ENCODE peak calls at places on chromosomes 4 and X, in ten cellular contexts. One of them, this sample, is unnamed.

GRCh38 chr4:144701683-144702233 is 55.8 kb downstream of the HHIP start:
- DNase-seq in SK-N-SH: no peak
- DNase-seq in stomach: no peak
- DNase-seq in sigmoid colon: no peak
- DNase-seq in transverse colon: no peak
- DNase-seq in ovary: no peak
- DNase-seq in A549: no peak
- DNase-seq in H1: no peak
- DNase-seq in suprapubic skin: no peak
- DNase-seq in tibial nerve: no peak
- DNase-seq in this sample: no peak

GRCh38 chr4:184506527-184507121 is 32.3 kb upstream of the IRF2 start:
- DNase-seq in ovary: no peak
- DNase-seq in H1: no peak
- DNase-seq in SK-N-SH: peak; percentile 47
- DNase-seq in suprapubic skin: no peak
- DNase-seq in tibial nerve: no peak
- DNase-seq in sigmoid colon: no peak
- DNase-seq in A549: peak; percentile 14
- DNase-seq in transverse colon: peak; percentile 38
- DNase-seq in stomach: no peak
- DNase-seq in this sample: no peak

GRCh38 chr4:4872148-4872903 is 12.9 kb downstream of the MSX1 start:
- DNase-seq in H1: peak; percentile 78
- DNase-seq in suprapubic skin: no peak
- DNase-seq in stomach: no peak
- DNase-seq in transverse colon: no peak
- DNase-seq in A549: no peak
- DNase-seq in SK-N-SH: no peak
- DNase-seq in sigmoid colon: no peak
- DNase-seq in ovary: no peak
- DNase-seq in tibial nerve: no peak
- DNase-seq in this sample: no peak

GRCh38 chr4:173505924-173506779 is 23.9 kb downstream of the HAND2 start:
- DNase-seq in H1: peak; percentile 85
- DNase-seq in tibial nerve: no peak
- DNase-seq in stomach: peak; percentile 59
- DNase-seq in sigmoid colon: peak; percentile 90
- DNase-seq in SK-N-SH: peak; percentile 77
- DNase-seq in A549: peak; percentile 45
- DNase-seq in transverse colon: peak; percentile 63
- DNase-seq in suprapubic skin: peak; percentile 81
- DNase-seq in ovary: peak; percentile 55
- DNase-seq in this sample: no peak

GRCh38 chr4:40185830-40186664 is 10.8 kb upstream of the RHOH start:
- DNase-seq in SK-N-SH: no peak
- DNase-seq in ovary: no peak
- DNase-seq in stomach: no peak
- DNase-seq in H1: peak; percentile 43
- DNase-seq in A549: no peak
- DNase-seq in sigmoid colon: no peak
- DNase-seq in tibial nerve: no peak
- DNase-seq in suprapubic skin: no peak
- DNase-seq in transverse colon: no peak
- DNase-seq in this sample: no peak

GRCh38 chrX:152637649-152638442 is at the start of gene GABRQ:
- DNase-seq in stomach: peak; percentile 29
- DNase-seq in transverse colon: peak; percentile 12
- DNase-seq in SK-N-SH: peak; percentile 88
- DNase-seq in H1: peak; percentile 82
- DNase-seq in sigmoid colon: no peak
- DNase-seq in suprapubic skin: no peak
- DNase-seq in ovary: no peak
- DNase-seq in A549: peak; percentile 46
- DNase-seq in tibial nerve: no peak
- DNase-seq in this sample: no peak

GRCh38 chrX:96683997-96684338 is 674 bp upstream of the DIAPH2 start:
- DNase-seq in ovary: no peak
- DNase-seq in SK-N-SH: no peak
- DNase-seq in sigmoid colon: no peak
- DNase-seq in tibial nerve: no peak
- DNase-seq in suprapubic skin: no peak
- DNase-seq in A549: no peak
- DNase-seq in H1: no peak
- DNase-seq in stomach: no peak
- DNase-seq in transverse colon: no peak
- DNase-seq in this sample: no peak

GRCh38 chrX:39855748-39856129 is 242.0 kb downstream of the BCOR start:
- DNase-seq in ovary: no peak
- DNase-seq in SK-N-SH: no peak
- DNase-seq in sigmoid colon: no peak
- DNase-seq in transverse colon: peak; percentile 62
- DNase-seq in tibial nerve: no peak
- DNase-seq in H1: no peak
- DNase-seq in stomach: peak; percentile 54
- DNase-seq in suprapubic skin: no peak
- DNase-seq in A549: peak; percentile 12
- DNase-seq in this sample: no peak

GRCh38 chrX:153802513-153803045 is 8.1 kb downstream of the SSR4 start:
- DNase-seq in suprapubic skin: no peak
- DNase-seq in H1: no peak
- DNase-seq in SK-N-SH: no peak
- DNase-seq in A549: no peak
- DNase-seq in ovary: no peak
- DNase-seq in stomach: no peak
- DNase-seq in transverse colon: no peak
- DNase-seq in tibial nerve: no peak
- DNase-seq in sigmoid colon: no peak
- DNase-seq in this sample: no peak

GRCh38 chr4:57575465-57575864 is 465.3 kb upstream of the IGFBP7 start:
- DNase-seq in A549: no peak
- DNase-seq in stomach: no peak
- DNase-seq in sigmoid colon: no peak
- DNase-seq in SK-N-SH: no peak
- DNase-seq in ovary: no peak
- DNase-seq in suprapubic skin: no peak
- DNase-seq in transverse colon: no peak
- DNase-seq in H1: no peak
- DNase-seq in tibial nerve: no peak
- DNase-seq in this sample: no peak

GRCh38 chrX:135170877-135171519 is at the start of gene CT55:
- DNase-seq in A549: no peak
- DNase-seq in SK-N-SH: peak; percentile 31
- DNase-seq in transverse colon: no peak
- DNase-seq in stomach: no peak
- DNase-seq in H1: no peak
- DNase-seq in suprapubic skin: no peak
- DNase-seq in ovary: no peak
- DNase-seq in tibial nerve: no peak
- DNase-seq in sigmoid colon: no peak
- DNase-seq in this sample: peak; percentile 6

GRCh38 chrX:103253608-103254007 is 1.3 kb downstream of the TCEAL8 start:
- DNase-seq in tibial nerve: no peak
- DNase-seq in ovary: no peak
- DNase-seq in H1: no peak
- DNase-seq in A549: no peak
- DNase-seq in SK-N-SH: no peak
- DNase-seq in stomach: no peak
- DNase-seq in suprapubic skin: no peak
- DNase-seq in sigmoid colon: no peak
- DNase-seq in transverse colon: no peak
- DNase-seq in this sample: no peak

GRCh38 chrX:108312938-108313337 is 125.3 kb downstream of the COL4A6 start:
- DNase-seq in SK-N-SH: no peak
- DNase-seq in ovary: no peak
- DNase-seq in sigmoid colon: no peak
- DNase-seq in suprapubic skin: peak; percentile 49
- DNase-seq in transverse colon: no peak
- DNase-seq in H1: peak; percentile 43
- DNase-seq in tibial nerve: no peak
- DNase-seq in A549: peak; percentile 72
- DNase-seq in stomach: peak; percentile 27
- DNase-seq in this sample: no peak

GRCh38 chr4:152680988-152681731 is 1.4 kb upstream of the TMEM154 start:
- DNase-seq in stomach: no peak
- DNase-seq in A549: peak; percentile 38
- DNase-seq in H1: no peak
- DNase-seq in transverse colon: no peak
- DNase-seq in SK-N-SH: no peak
- DNase-seq in ovary: no peak
- DNase-seq in tibial nerve: no peak
- DNase-seq in suprapubic skin: no peak
- DNase-seq in sigmoid colon: no peak
- DNase-seq in this sample: no peak

GRCh38 chr4:26257850-26258249 is 63.0 kb upstream of the RBPJ start:
- DNase-seq in ovary: no peak
- DNase-seq in SK-N-SH: no peak
- DNase-seq in tibial nerve: no peak
- DNase-seq in transverse colon: no peak
- DNase-seq in stomach: no peak
- DNase-seq in suprapubic skin: no peak
- DNase-seq in A549: no peak
- DNase-seq in sigmoid colon: no peak
- DNase-seq in H1: no peak
- DNase-seq in this sample: no peak

GRCh38 chr4:26256016-26256415 is 64.8 kb upstream of the RBPJ start:
- DNase-seq in stomach: no peak
- DNase-seq in suprapubic skin: no peak
- DNase-seq in sigmoid colon: no peak
- DNase-seq in ovary: no peak
- DNase-seq in H1: no peak
- DNase-seq in transverse colon: no peak
- DNase-seq in A549: no peak
- DNase-seq in SK-N-SH: no peak
- DNase-seq in tibial nerve: no peak
- DNase-seq in this sample: no peak

GRCh38 chr4:26248647-26249046 is 72.2 kb upstream of the RBPJ start:
- DNase-seq in sigmoid colon: peak; percentile 81
- DNase-seq in tibial nerve: no peak
- DNase-seq in SK-N-SH: peak; percentile 46
- DNase-seq in ovary: peak; percentile 47
- DNase-seq in A549: no peak
- DNase-seq in stomach: no peak
- DNase-seq in suprapubic skin: no peak
- DNase-seq in H1: no peak
- DNase-seq in transverse colon: peak; percentile 21
- DNase-seq in this sample: no peak

GRCh38 chr4:26252349-26252748 is 68.5 kb upstream of the RBPJ start:
- DNase-seq in tibial nerve: no peak
- DNase-seq in ovary: no peak
- DNase-seq in stomach: no peak
- DNase-seq in sigmoid colon: no peak
- DNase-seq in suprapubic skin: no peak
- DNase-seq in transverse colon: no peak
- DNase-seq in H1: no peak
- DNase-seq in SK-N-SH: no peak
- DNase-seq in A549: no peak
- DNase-seq in this sample: no peak
- TF ChIP-seq EP300 in tibial nerve: no peak
- TF ChIP-seq EP300 in ovary: no peak
- TF ChIP-seq EP300 in stomach: no peak
- TF ChIP-seq EP300 in sigmoid colon: no peak
- TF ChIP-seq EP300 in suprapubic skin: no peak
- TF ChIP-seq EP300 in transverse colon: no peak
- TF ChIP-seq EP300 in H1: no peak
- TF ChIP-seq EP300 in SK-N-SH: no peak
- TF ChIP-seq EP300 in A549: no peak
- TF ChIP-seq EP300 in this sample: no peak

GRCh38 chr4:16655140-16655539 is 243.3 kb downstream of the LDB2 start:
- DNase-seq in SK-N-SH: peak; percentile 55
- DNase-seq in A549: no peak
- DNase-seq in stomach: no peak
- DNase-seq in H1: no peak
- DNase-seq in sigmoid colon: no peak
- DNase-seq in tibial nerve: no peak
- DNase-seq in transverse colon: no peak
- DNase-seq in ovary: no peak
- DNase-seq in suprapubic skin: no peak
- DNase-seq in this sample: no peak
- TF ChIP-seq EP300 in SK-N-SH: no peak
- TF ChIP-seq EP300 in A549: no peak
- TF ChIP-seq EP300 in stomach: no peak
- TF ChIP-seq EP300 in H1: no peak
- TF ChIP-seq EP300 in sigmoid colon: no peak
- TF ChIP-seq EP300 in tibial nerve: no peak
- TF ChIP-seq EP300 in transverse colon: no peak
- TF ChIP-seq EP300 in ovary: no peak
- TF ChIP-seq EP300 in suprapubic skin: no peak
- TF ChIP-seq EP300 in this sample: no peak

GRCh38 chr4:78645853-78646757 is 94.5 kb downstream of the ANXA3 start:
- DNase-seq in H1: no peak
- DNase-seq in suprapubic skin: peak; percentile 90
- DNase-seq in SK-N-SH: no peak
- DNase-seq in stomach: peak; percentile 73
- DNase-seq in A549: peak; percentile 84
- DNase-seq in sigmoid colon: peak; percentile 94
- DNase-seq in tibial nerve: peak; percentile 62
- DNase-seq in transverse colon: peak; percentile 70
- DNase-seq in ovary: peak; percentile 66
- DNase-seq in this sample: peak; percentile 82
- TF ChIP-seq EP300 in H1: no peak
- TF ChIP-seq EP300 in suprapubic skin: no peak
- TF ChIP-seq EP300 in SK-N-SH: peak; percentile 54
- TF ChIP-seq EP300 in stomach: no peak
- TF ChIP-seq EP300 in A549: peak; percentile 36
- TF ChIP-seq EP300 in sigmoid colon: no peak
- TF ChIP-seq EP300 in tibial nerve: peak; percentile 90
- TF ChIP-seq EP300 in transverse colon: no peak
- TF ChIP-seq EP300 in ovary: no peak
- TF ChIP-seq EP300 in this sample: no peak

GRCh38 chrX:2495595-2495994 is 5.2 kb downstream of the DHRSX start:
- DNase-seq in SK-N-SH: no peak
- DNase-seq in transverse colon: no peak
- DNase-seq in ovary: no peak
- DNase-seq in sigmoid colon: peak; percentile 55
- DNase-seq in suprapubic skin: no peak
- DNase-seq in tibial nerve: no peak
- DNase-seq in H1: no peak
- DNase-seq in stomach: peak; percentile 20
- DNase-seq in A549: no peak
- DNase-seq in this sample: no peak
- TF ChIP-seq EP300 in SK-N-SH: no peak
- TF ChIP-seq EP300 in transverse colon: no peak
- TF ChIP-seq EP300 in ovary: no peak
- TF ChIP-seq EP300 in sigmoid colon: no peak
- TF ChIP-seq EP300 in suprapubic skin: no peak
- TF ChIP-seq EP300 in tibial nerve: no peak
- TF ChIP-seq EP300 in H1: no peak
- TF ChIP-seq EP300 in stomach: no peak
- TF ChIP-seq EP300 in A549: no peak
- TF ChIP-seq EP300 in this sample: no peak

GRCh38 chr4:102759835-102760644 is 728 bp downstream of the MANBA start:
- DNase-seq in transverse colon: peak; percentile 28
- DNase-seq in H1: no peak
- DNase-seq in ovary: peak; percentile 25
- DNase-seq in tibial nerve: peak; percentile 16
- DNase-seq in A549: peak; percentile 25
- DNase-seq in stomach: peak; percentile 27
- DNase-seq in SK-N-SH: no peak
- DNase-seq in sigmoid colon: peak; percentile 81
- DNase-seq in suprapubic skin: no peak
- DNase-seq in this sample: peak; percentile 76
- TF ChIP-seq EP300 in transverse colon: no peak
- TF ChIP-seq EP300 in H1: no peak
- TF ChIP-seq EP300 in ovary: no peak
- TF ChIP-seq EP300 in tibial nerve: no peak
- TF ChIP-seq EP300 in A549: no peak
- TF ChIP-seq EP300 in stomach: no peak
- TF ChIP-seq EP300 in SK-N-SH: no peak
- TF ChIP-seq EP300 in sigmoid colon: no peak
- TF ChIP-seq EP300 in suprapubic skin: no peak
- TF ChIP-seq EP300 in this sample: peak; percentile 43

This sample was measured in upper lobe of left lung.